ENCODE peak calls at places on chromosome 15, in seven cellular contexts. Z, E, J, R, N, S and K are unnamed samples. For H3K4me1 and H3K36me3, the result is how much of the 10 kb centered on the place peaks cover.

GRCh38 chr15:51623386-51623938 is 891 bp upstream of the DMXL2 start:
- DNase-seq in S (no peak), Z (no peak), N (no peak), R (peak), J (no peak), E (no peak), K (no peak)

GRCh38 chr15:29812384-29812694 is 9.9 kb downstream of the TJP1 start:
- DNase-seq in E (no peak), S (no peak), J (no peak), Z (no peak), R (peak), N (no peak), K (no peak)

GRCh38 chr15:70792171-70792573 is 28.8 kb upstream of the UACA start:
- DNase-seq in R (peak), Z (no peak), S (no peak), N (no peak), E (no peak), J (no peak), K (no peak)

GRCh38 chr15:29675791-29676301 is 146.4 kb downstream of the TJP1 start:
- DNase-seq in Z (no peak), S (no peak), J (no peak), N (no peak), R (no peak), E (peak), K (no peak)

GRCh38 chr15:50358805-50359204 is 3.8 kb upstream of the GABPB1 start:
- DNase-seq in Z (no peak), N (no peak), E (no peak), R (peak), S (no peak), J (no peak), K (peak)

GRCh38 chr15:36590838-36591237 is 11.4 kb downstream of the CDIN1 start:
- DNase-seq in S (no peak), J (no peak), Z (no peak), E (no peak), R (peak), N (no peak), K (no peak)

GRCh38 chr15:81596159-81596865 is 222.3 kb upstream of the TMC3 start:
- DNase-seq in S (no peak), J (no peak), R (no peak), N (no peak), E (no peak), Z (no peak), K (no peak)

GRCh38 chr15:29701151-29701550 is 121.1 kb downstream of the TJP1 start:
- DNase-seq in S (no peak), J (no peak), E (no peak), Z (no peak), R (no peak), N (no peak), K (no peak)

GRCh38 chr15:60044636-60045273 is 40.6 kb downstream of the FOXB1 start:
- DNase-seq in N (no peak), Z (no peak), S (no peak), E (no peak), J (no peak), R (no peak), K (no peak)

GRCh38 chr15:60374628-60375081 is 23.1 kb downstream of the ANXA2 start:
- DNase-seq in E (no peak), R (peak), Z (no peak), S (no peak), N (no peak), J (no peak), K (peak)

GRCh38 chr15:43498988-43499387 is 6.0 kb upstream of the TP53BP1 start:
- DNase-seq in Z (no peak), N (no peak), S (no peak), J (no peak), E (no peak), R (no peak), K (no peak)

GRCh38 chr15:74328331-74329056 is 39.0 kb downstream of the CYP11A1 start:
- DNase-seq in Z (no peak), S (no peak), E (no peak), N (no peak), J (no peak), R (no peak), K (no peak)

GRCh38 chr15:47820780-47821319 is 103.5 kb downstream of the SEMA6D start:
- DNase-seq in N (no peak), Z (no peak), E (no peak), S (no peak), J (no peak), R (peak), K (no peak)

DNA sequence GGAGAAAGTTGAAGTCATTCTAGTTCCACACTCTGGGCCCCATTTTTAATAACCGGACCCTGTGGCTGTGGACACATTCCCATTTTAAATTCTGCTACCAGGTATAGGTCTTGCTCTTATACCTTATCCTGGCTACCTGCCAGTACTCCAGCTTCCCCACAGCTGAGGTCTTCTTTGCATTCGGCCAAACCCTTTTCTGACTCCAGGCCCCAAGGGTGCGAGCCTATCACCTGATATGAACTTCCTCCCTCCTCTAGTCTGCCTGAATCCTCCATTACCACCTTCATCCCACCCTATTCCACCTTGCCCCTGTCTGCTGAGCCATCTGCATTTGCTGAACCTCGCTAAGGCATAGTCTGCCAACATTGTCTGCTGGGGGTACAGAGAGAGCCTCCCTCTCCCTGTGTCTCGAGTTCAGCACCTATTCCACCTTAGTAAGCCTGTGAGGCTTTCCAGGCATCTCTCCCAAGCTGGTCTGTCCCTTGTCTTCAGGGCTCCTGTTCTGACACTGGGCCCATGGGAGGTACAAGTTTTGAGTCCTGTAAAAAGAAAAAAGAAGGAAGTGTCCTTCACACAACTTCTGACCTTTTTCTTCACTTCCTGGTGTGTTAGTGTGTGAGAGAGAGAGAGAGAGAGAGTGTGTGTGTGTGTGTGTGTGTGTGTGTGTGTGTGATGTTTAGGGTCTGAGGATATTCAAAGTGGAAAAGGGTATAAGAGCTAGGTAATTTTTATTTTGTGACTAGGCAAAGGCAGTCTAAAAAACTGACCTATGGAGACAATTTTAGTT is 27.0 kb downstream of the PDE8A start:
- DNase-seq in Z (no peak), R (no peak), J (no peak), S (no peak), E (no peak), N (no peak), K (no peak)
- H3K4me1 ChIP-seq in Z (half or more), R (under half), J (under half), S (half or more), E (half or more), N (under half), K (under half)

DNA sequence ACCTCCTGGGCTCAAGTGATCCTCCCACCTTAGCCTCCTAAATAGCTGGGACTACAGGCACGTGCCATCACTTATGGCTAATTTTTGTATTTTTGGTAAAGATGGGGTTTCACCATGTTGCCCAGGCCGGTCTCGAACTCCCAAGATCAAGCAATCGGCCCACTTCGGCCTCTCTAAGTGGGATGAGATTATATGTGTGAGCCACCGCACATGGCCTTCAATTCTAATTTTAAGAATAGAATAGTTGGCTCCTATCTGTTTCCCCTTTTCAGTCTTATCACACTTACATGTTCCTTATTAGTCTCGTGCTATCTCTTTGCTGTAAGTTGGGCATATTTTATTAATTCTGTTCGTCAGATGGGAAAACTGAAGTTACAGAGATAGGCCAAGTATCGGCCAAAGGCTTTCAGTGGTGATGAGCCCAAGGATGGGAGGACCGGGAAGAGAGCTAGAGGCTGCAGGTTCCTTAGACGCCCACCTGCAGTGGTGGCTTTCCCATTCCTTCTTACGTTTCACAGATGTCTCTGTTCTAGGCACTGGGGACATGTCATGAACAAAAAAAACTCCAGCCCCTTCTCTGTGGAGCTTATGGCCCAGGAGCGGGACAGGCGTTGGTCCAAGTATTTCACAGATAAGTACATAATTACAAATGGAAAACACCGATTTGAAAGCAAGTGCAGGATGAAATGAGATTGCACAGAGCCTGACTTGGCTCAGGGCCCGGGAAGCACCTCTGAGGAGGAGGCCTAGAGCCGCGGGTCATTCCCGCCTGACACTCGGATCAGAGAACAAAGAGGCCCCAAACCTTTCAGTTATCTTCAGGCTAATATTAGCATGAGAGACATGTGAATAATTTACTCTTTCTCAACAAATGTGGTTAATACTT is 91.1 kb upstream of the KLF13 start:
- DNase-seq in E (peak), S (no peak), R (peak), J (no peak), Z (peak), N (no peak), K (peak)
- H3K4me3 ChIP-seq in E (no peak), S (no peak), R (no peak), J (no peak), Z (no peak), N (no peak), K (peak)

GRCh38 chr15:30941520-30941919 is 37.8 kb downstream of the FAN1 start:
- DNase-seq in J (no peak), E (no peak), Z (no peak), N (no peak), S (no peak), R (no peak), K (no peak)

GRCh38 chr15:30939161-30939560 is 35.4 kb downstream of the FAN1 start:
- DNase-seq in Z (no peak), E (no peak), N (no peak), J (no peak), R (no peak), S (no peak), K (no peak)

GRCh38 chr15:30943654-30944335 is 40.1 kb downstream of the FAN1 start:
- DNase-seq in R (no peak), S (no peak), N (no peak), J (no peak), Z (no peak), E (no peak), K (no peak)

DNA sequence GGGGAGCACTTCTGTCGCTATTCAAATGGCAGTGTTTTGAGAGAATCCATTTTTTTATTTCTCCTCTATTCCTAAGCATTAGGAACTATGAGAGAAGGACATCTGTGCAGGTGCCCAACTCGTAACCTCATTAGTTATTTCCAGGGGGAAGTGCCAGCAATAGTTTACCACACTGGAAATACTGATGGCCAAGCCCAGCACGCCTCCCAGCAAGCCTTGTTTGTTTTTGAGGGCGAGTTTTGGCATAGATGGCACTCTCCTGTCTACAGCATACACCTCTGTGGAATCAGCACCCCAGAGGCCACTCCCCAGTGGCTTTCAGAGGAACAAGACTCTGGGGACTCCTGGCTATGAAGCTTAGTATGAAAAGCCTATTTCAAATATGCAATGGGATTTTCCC is 36.6 kb downstream of the FAN1 start:
- DNase-seq in R (no peak), E (no peak), N (no peak), J (no peak), Z (no peak), S (no peak), K (no peak)
- H3K36me3 ChIP-seq in R (half or more), E (under half), N (under half), J (half or more), Z (half or more), S (half or more), K (under half)

GRCh38 chr15:68106656-68107055 is 52.5 kb downstream of the PIAS1 start:
- DNase-seq in N (no peak), Z (no peak), E (no peak), J (peak), S (no peak), R (peak), K (no peak)

GRCh38 chr15:68098465-68098864 is 44.4 kb downstream of the PIAS1 start:
- DNase-seq in J (no peak), R (no peak), E (no peak), S (no peak), Z (no peak), N (no peak), K (no peak)

GRCh38 chr15:68107142-68107541 is 53.0 kb downstream of the PIAS1 start:
- DNase-seq in Z (no peak), E (no peak), N (no peak), J (no peak), R (no peak), S (no peak), K (no peak)

GRCh38 chr15:68100194-68100593 is 46.1 kb downstream of the PIAS1 start:
- DNase-seq in N (no peak), R (no peak), J (no peak), Z (no peak), E (no peak), S (no peak), K (no peak)

GRCh38 chr15:68103603-68104002 is 49.5 kb downstream of the PIAS1 start:
- DNase-seq in Z (no peak), E (no peak), J (no peak), N (no peak), S (no peak), R (no peak), K (no peak)
- H3K4me1 ChIP-seq in Z (under half), E (half or more), J (under half), N (under half), S (under half), R (under half), K (under half)